ENCODE peak calls at places on chromosomes 13 and 19, in five cellular contexts. M is suprapubic skin, Y is Peyer's patch, A is tibial nerve, X is transverse colon. C is an unnamed sample.

GRCh38 chr13:41935501-41935900 is 25.4 kb downstream of the VWA8 start:
- DNase-seq in M (no peak), Y (no peak), A (no peak), X (no peak), C (no peak)

GRCh38 chr19:46206176-46206575 is 23.4 kb upstream of the IGFL1 start:
- DNase-seq in M (no peak), Y (no peak), A (no peak), X (no peak), C (no peak)

GRCh38 chr13:79880820-79881219 is 399.9 kb downstream of the NDFIP2 start:
- DNase-seq in M (no peak), Y (no peak), A (no peak), X (no peak), C (no peak)

GRCh38 chr19:55209430-55210119 is at the start of gene PTPRH:
- DNase-seq in M (no peak), Y (peak), A (no peak), X (peak), C (no peak)

GRCh38 chr19:48681127-48681470 is 8.3 kb upstream of the NTN5 start:
- DNase-seq in M (no peak), Y (no peak), A (no peak), X (no peak), C (no peak)

GRCh38 chr13:110363009-110363408 is 55.9 kb downstream of the COL4A2 start:
- DNase-seq in M (no peak), Y (no peak), A (no peak), X (no peak), C (no peak)

GRCh38 chr13:30145709-30146367 is 161.5 kb downstream of the KATNAL1 start:
- DNase-seq in M (no peak), Y (no peak), A (no peak), X (no peak), C (no peak)

GRCh38 chr13:85434927-85435326 is 364.3 kb downstream of the SLITRK6 start:
- DNase-seq in M (no peak), Y (no peak), A (no peak), X (no peak), C (no peak)

GRCh38 chr13:72181661-72182060 is 314.7 kb upstream of the DACH1 start:
- DNase-seq in M (no peak), Y (no peak), A (no peak), X (no peak), C (no peak)

GRCh38 chr19:3120611-3121231 is 15.1 kb upstream of the GNA15 start:
- DNase-seq in M (peak), Y (no peak), A (no peak), X (no peak), C (no peak)

GRCh38 chr19:2223391-2223790 is 12.7 kb downstream of the PLEKHJ1 start:
- DNase-seq in M (no peak), Y (no peak), A (no peak), X (no peak), C (no peak)

GRCh38 chr13:31769581-31769980 is 30.3 kb downstream of the RXFP2 start:
- DNase-seq in M (no peak), Y (no peak), A (no peak), X (no peak), C (no peak)

GRCh38 chr13:104315606-104316005 is 1249.4 kb upstream of the SLC10A2 start:
- DNase-seq in M (no peak), Y (no peak), A (no peak), X (no peak), C (no peak)

DNA sequence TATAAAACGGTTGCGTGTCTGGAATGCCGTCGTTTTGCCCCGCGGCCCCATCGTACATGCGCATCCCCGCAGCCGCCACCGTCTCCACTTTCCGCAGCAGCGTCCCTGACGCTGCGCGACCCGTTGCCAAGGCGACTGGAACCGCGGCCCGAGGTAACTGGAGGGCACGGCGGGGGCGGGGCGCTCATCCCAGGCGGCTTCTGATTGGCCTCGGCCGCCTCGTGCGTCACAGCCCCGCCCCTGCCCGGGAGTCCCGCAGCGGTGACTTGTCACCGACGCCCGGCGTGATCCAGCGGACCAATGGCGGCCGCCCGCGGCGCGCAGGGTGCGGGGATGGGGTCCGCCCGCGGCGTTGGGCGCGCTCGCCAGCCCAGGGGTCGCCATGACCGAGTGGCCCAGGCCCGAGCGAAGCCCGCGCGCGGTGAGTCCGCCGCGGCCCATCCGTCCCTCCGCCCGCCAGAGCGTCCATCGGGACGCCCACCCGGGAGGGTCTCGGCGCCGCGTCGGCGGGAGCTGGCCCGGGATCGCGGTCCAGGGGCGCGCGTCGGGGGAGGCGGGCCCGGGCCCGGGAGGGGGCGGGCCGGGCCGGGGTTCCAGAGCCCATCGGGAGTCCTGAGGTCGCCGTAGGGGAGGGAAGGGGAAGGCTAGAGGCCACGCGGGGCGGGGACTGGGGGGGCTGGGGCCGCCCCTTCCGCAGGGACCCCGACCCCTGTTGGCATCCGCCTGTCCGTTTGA is at the start of gene ZSCAN1:
- DNase-seq in M (peak), Y (peak), A (peak), X (peak), C (peak)
- TF ChIP-seq POLR2A in M (no peak), Y (no peak), A (no peak), X (no peak), C (no peak)

GRCh38 chr19:39470724-39471339 is 9.8 kb upstream of the TIMM50 start:
- DNase-seq in M (no peak), Y (no peak), A (no peak), X (no peak), C (no peak)
- TF ChIP-seq POLR2A in M (no peak), Y (no peak), A (no peak), X (no peak), C (no peak)

DNA sequence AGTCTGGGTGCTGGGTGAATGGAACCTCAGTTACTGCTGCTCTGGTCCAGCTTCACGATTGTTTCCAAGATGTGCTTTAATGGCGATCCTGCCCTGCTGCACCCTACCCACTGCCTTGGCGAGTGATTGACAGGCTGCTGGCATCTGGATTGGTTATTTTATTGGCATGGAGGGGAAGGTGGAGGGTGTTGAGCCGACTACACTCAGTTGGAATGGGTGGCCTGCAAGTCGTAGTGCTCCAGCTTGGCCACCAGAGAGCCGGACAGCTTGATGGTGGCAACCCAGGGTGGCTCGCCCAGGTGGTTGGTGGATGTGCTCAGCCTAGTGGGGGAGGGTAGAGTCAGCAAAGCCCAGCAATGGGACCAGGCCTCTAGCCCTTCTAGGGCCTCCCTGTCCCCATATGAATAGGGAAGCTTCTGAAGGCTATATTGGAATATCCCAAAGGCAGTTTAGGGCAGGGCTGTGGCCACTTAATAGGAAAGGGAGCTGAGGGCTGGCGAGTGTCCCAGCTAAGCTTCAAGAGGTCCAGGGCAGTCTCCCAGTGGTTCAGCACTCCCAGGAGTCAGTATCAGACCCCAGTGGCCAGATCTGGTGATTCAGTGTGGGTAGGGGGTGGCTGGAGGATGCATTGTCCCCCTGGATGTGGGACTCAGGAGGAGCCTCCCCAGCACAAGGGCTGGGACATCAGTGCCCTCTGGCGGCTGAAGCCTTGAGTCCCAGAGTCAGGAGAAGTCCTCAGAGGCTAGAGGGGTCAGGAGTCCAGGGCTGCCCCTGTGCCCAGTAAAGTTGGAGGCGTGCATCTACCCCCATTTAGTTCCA is 3.4 kb downstream of the GGN start:
- DNase-seq in M (no peak), Y (no peak), A (no peak), X (no peak), C (no peak)
- TF ChIP-seq POLR2A in M (no peak), Y (no peak), A (no peak), X (no peak), C (peak)

GRCh38 chr19:33176670-33177416 is 17.3 kb upstream of the LRP3 start:
- DNase-seq in M (peak), Y (peak), A (peak), X (peak), C (peak)
- TF ChIP-seq POLR2A in M (peak), Y (peak), A (peak), X (peak), C (peak)

C was measured in erythroblast.